ENCODE peak calls at places on chromosome 17, in seven cellular contexts. F is lower leg skin, S is tibial artery, K is dermis blood vessel endothelial cell, D is glutamatergic neuron, J is HTR-8/SVneo, U is mucosa of gallbladder. G is an unnamed sample.

GRCh38 chr17:44279586-44280344 is 11.8 kb upstream of the SLC4A1 start:
- DNase-seq in F (peak), S (peak), K (peak), D (no peak), J (peak), U (peak), G (peak)

GRCh38 chr17:39867891-39868553 is at the start of gene ZPBP2:
- DNase-seq in F (no peak), S (no peak), K (no peak), D (no peak), J (no peak), U (no peak), G (no peak)

GRCh38 chr17:28405632-28406477 is at the start of gene SLC46A1:
- DNase-seq in F (no peak), S (peak), K (peak), D (peak), J (peak), U (peak), G (peak)

GRCh38 chr17:80737106-80738019 is 192.7 kb downstream of the RPTOR start:
- DNase-seq in F (no peak), S (no peak), K (no peak), D (no peak), J (no peak), U (no peak), G (no peak)

GRCh38 chr17:5011928-5012327 is 14.2 kb downstream of the KIF1C start:
- DNase-seq in F (no peak), S (no peak), K (peak), D (no peak), J (no peak), U (no peak), G (no peak)

GRCh38 chr17:81365601-81366585 is 29.4 kb upstream of the BAHCC1 start:
- DNase-seq in F (no peak), S (peak), K (peak), D (no peak), J (no peak), U (peak), G (no peak)

GRCh38 chr17:66715745-66716156 is 119.2 kb upstream of the CACNG5 start:
- DNase-seq in F (no peak), S (no peak), K (peak), D (no peak), J (peak), U (peak), G (no peak)

GRCh38 chr17:33521784-33522183 is 228.7 kb upstream of the ASIC2 start:
- DNase-seq in F (no peak), S (no peak), K (no peak), D (peak), J (no peak), U (no peak), G (no peak)

GRCh38 chr17:66406701-66407644 is 104.6 kb downstream of the PRKCA start:
- DNase-seq in F (no peak), S (no peak), K (no peak), D (no peak), J (no peak), U (no peak), G (no peak)

GRCh38 chr17:10745231-10745630 is 15.4 kb upstream of the TMEM220 start:
- DNase-seq in F (no peak), S (no peak), K (no peak), D (no peak), J (no peak), U (no peak), G (no peak)

GRCh38 chr17:44314869-44315661 is 6.7 kb downstream of the RUNDC3A start:
- DNase-seq in F (no peak), S (no peak), K (peak), D (peak), J (peak), U (no peak), G (no peak)

G was measured in left lobe of liver.